ENCODE peak calls at places on chromosomes 7 and 10, in six cellular contexts. N is GM12878, S is A549, Z is H1, D is HepG2, F is K562. P is an unnamed sample.

GRCh38 chr10:79336739-79337138 is 10.5 kb upstream of the PPIF start:
- DNase-seq in N (no peak), S (no peak), Z (no peak), D (no peak), F (no peak), P (no peak)

GRCh38 chr10:4353964-4354363 is 472.0 kb upstream of the AKR1E2 start:
- DNase-seq in N (no peak), S (peak), Z (no peak), D (no peak), F (no peak), P (no peak)

GRCh38 chr10:128147064-128147463 is 20.8 kb upstream of the MKI67 start:
- DNase-seq in N (peak), S (no peak), Z (no peak), D (no peak), F (no peak), P (no peak)

GRCh38 chr10:62083413-62083794 is 181.9 kb downstream of the ARID5B start:
- DNase-seq in N (no peak), S (no peak), Z (no peak), D (no peak), F (peak), P (no peak)

GRCh38 chr7:105439174-105439893 is 50.6 kb upstream of the SRPK2 start:
- DNase-seq in N (no peak), S (peak), Z (no peak), D (peak), F (peak), P (peak)

GRCh38 chr7:54339074-54339473 is 203.1 kb upstream of the VSTM2A start:
- DNase-seq in N (no peak), S (no peak), Z (no peak), D (no peak), F (no peak), P (peak)

GRCh38 chr10:86071758-86072157 is 294.8 kb downstream of the GRID1 start:
- DNase-seq in N (no peak), S (no peak), Z (peak), D (no peak), F (no peak), P (no peak)

GRCh38 chr7:103810112-103810744 is 179.2 kb downstream of the RELN start:
- DNase-seq in N (no peak), S (peak), Z (no peak), D (peak), F (no peak), P (peak)

GRCh38 chr7:151679868-151680534 is 160.3 kb upstream of the RHEB start:
- DNase-seq in N (no peak), S (no peak), Z (no peak), D (no peak), F (no peak), P (no peak)

DNA sequence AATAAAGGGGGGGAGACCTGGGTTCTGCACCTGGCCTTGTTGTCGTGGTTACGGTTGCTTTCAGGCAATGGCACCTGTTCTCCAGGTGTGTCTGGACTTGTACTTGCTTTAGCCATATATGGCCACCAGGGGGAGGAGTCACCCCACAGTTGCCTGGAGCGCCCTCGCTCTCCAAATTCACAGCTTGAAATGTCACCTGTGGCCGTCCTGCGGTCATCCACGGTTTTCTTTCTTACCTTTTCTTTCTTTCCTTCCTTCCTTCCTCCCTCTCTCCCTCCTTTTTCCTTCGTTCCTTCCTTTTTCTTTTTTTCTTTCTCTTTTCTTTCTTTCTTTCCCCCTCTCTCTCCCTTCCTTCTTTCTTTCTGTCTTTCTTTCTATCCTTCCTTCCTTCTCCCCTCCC is 157.2 kb upstream of the ZNF92 start:
- DNase-seq in N (no peak), S (peak), Z (peak), D (peak), F (no peak), P (peak)
- TF ChIP-seq CHD2 in N (no peak), S (no peak), Z (no peak), D (no peak), F (no peak), P (no peak)

DNA sequence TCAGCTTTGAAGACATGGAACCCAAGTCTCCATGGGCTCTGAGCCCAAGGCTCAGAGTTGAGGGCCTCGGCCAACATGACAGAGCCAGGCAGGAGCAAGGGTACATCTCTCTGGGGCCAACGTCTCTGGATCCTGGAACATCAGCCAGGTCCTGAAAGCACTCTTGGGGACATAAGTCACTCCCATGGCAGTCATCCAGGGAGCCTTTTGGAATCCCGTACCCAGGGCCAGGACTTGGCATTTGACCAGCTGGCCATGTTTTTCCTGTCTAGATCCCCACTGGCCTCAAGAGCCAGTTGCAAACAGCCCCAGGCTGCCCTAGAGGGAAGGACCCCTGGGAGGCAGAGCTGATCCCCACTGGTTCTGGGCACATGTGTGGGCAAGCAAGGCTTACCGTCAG is 4.3 kb upstream of the CXCL12 start:
- DNase-seq in N (no peak), S (no peak), Z (no peak), D (no peak), F (no peak), P (no peak)
- TF ChIP-seq CHD2 in N (no peak), S (no peak), Z (no peak), D (no peak), F (no peak), P (no peak)

DNA sequence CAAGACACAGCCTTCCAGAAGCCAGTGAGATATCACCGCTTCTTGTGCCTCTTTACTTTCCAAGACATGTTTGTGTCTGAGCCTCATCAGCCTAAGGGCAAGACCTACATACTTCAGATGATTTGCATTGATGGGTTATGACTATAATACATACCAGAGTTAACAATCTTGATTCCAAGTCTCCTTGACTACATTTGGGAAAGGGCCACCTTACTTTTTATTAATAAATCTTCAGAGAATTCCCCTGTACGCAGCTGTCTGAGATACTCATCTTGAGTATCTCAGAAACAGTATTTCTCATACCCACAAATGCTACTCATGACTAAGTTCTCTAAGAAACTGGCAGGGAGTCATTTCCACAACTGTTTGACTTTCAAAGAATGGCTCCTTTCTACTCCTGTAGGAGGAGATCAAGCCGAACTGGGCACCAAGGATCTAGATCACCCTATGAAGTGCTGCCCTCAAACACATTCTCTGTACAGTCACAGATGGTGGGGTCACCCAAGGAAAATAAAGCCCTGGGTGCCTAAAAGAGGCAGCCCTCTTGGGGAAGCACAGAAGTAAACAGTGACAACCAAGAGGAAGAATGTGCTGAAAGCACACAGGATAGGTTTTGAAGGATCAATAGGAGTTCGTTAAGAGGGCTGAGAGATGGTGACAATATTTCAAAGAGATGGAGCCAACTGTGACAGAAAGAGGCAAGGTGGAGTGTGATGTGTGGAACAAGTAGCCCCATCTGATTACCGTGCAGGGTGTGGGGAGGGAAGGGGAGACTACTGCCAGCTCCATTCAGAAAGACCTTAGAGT is 138.9 kb downstream of the JAZF1 start:
- DNase-seq in N (no peak), S (peak), Z (no peak), D (no peak), F (no peak), P (no peak)
- TF ChIP-seq CHD2 in N (no peak), S (no peak), Z (no peak), D (no peak), F (no peak), P (no peak)

GRCh38 chr7:124784879-124785818 is 19.6 kb upstream of the GPR37 start:
- DNase-seq in N (no peak), S (peak), Z (no peak), D (peak), F (peak), P (peak)
- TF ChIP-seq CHD2 in N (no peak), S (no peak), Z (no peak), D (no peak), F (no peak), P (peak)